ENCODE peak calls at places on chromosomes 12 and 14, in four cellular contexts. W is brain microvascular endothelial cell, D is foreskin fibroblast, E is SK-N-SH. V is an unnamed sample.

GRCh38 chr12:121300083-121300819 is 3.7 kb upstream of the CAMKK2 start:
- DNase-seq in W (no peak), D (no peak), E (no peak), V (no peak)

GRCh38 chr14:52068741-52069616 is at the start of gene NID2:
- DNase-seq in W (peak; percentile 92), D (peak; percentile 99), E (peak; percentile 98), V (peak; percentile 90)

GRCh38 chr14:103142031-103142430 is 18.8 kb downstream of the TNFAIP2 start:
- DNase-seq in W (no peak), D (no peak), E (no peak), V (no peak)

GRCh38 chr14:95897280-95897679 is 20.6 kb downstream of the TUNAR start:
- DNase-seq in W (no peak), D (no peak), E (no peak), V (no peak)

GRCh38 chr12:16300222-16300621 is 22.7 kb upstream of the SLC15A5 start:
- DNase-seq in W (no peak), D (no peak), E (no peak), V (no peak)

GRCh38 chr12:7144414-7145120 is 14.4 kb downstream of the CLSTN3 start:
- DNase-seq in W (no peak), D (peak; percentile 54), E (peak; percentile 70), V (no peak)

GRCh38 chr12:126481688-126482087 is 1416.5 kb downstream of the AACS start:
- DNase-seq in W (no peak), D (no peak), E (no peak), V (no peak)

GRCh38 chr14:65286443-65286842 is 126.1 kb upstream of the FUT8 start:
- DNase-seq in W (no peak), D (peak; percentile 53), E (peak; percentile 57), V (no peak)

GRCh38 chr14:93930989-93931307 is 3.8 kb downstream of the FAM181A start:
- DNase-seq in W (no peak), D (no peak), E (no peak), V (no peak)

GRCh38 chr14:22871962-22872832 is 657 bp downstream of the LRP10 start:
- DNase-seq in W (peak; percentile 82), D (peak; percentile 90), E (peak; percentile 83), V (peak; percentile 62)

GRCh38 chr12:106147956-106148355 is 9.2 kb upstream of the NUAK1 start:
- DNase-seq in W (no peak), D (no peak), E (peak; percentile 83), V (no peak)

GRCh38 chr14:65153101-65153500 is 50.8 kb upstream of the MAX start:
- DNase-seq in W (no peak), D (peak; percentile 7), E (no peak), V (no peak)

GRCh38 chr14:75714993-75715392 is 53.9 kb downstream of the TTLL5 start:
- DNase-seq in W (no peak), D (no peak), E (no peak), V (no peak)

GRCh38 chr12:79420146-79420618 is 270.6 kb downstream of the PAWR start:
- DNase-seq in W (peak; percentile 92), D (peak; percentile 89), E (no peak), V (peak; percentile 92)

GRCh38 chr14:68796418-68797101 is 3.7 kb upstream of the ZFP36L1 start:
- DNase-seq in W (no peak), D (no peak), E (no peak), V (no peak)

GRCh38 chr12:24111101-24111500 is 161.6 kb upstream of the SOX5 start:
- DNase-seq in W (no peak), D (no peak), E (no peak), V (no peak)

GRCh38 chr12:130011611-130012385 is 108.0 kb upstream of the TMEM132D start:
- DNase-seq in W (no peak), D (no peak), E (no peak), V (no peak)

GRCh38 chr14:95519699-95520098 is 3.2 kb upstream of the SYNE3 start:
- DNase-seq in W (peak; percentile 59), D (peak; percentile 94), E (peak; percentile 79), V (no peak)

GRCh38 chr14:58871972-58872530 is 234.3 kb downstream of the DACT1 start:
- DNase-seq in W (peak; percentile 36), D (no peak), E (no peak), V (no peak)

GRCh38 chr12:43238281-43238680 is 313.7 kb downstream of the ADAMTS20 start:
- DNase-seq in W (peak; percentile 5), D (peak; percentile 4), E (no peak), V (no peak)

GRCh38 chr12:101931498-101932326 is 54.3 kb downstream of the DRAM1 start:
- DNase-seq in W (no peak), D (no peak), E (no peak), V (no peak)

GRCh38 chr12:34292736-34293625 is 270.7 kb downstream of the ALG10 start:
- DNase-seq in W (no peak), D (no peak), E (no peak), V (no peak)

GRCh38 chr12:12582895-12583303 is 20.2 kb upstream of the DUSP16 start:
- DNase-seq in W (peak; percentile 53), D (peak; percentile 44), E (no peak), V (no peak)

GRCh38 chr12:13307143-13307831 is 110.8 kb downstream of the EMP1 start:
- DNase-seq in W (no peak), D (no peak), E (no peak), V (no peak)

GRCh38 chr12:67991158-67991557 is 1.9 kb downstream of the IFNG-AS1 start:
- DNase-seq in W (no peak), D (no peak), E (no peak), V (no peak)

GRCh38 chr14:103856105-103856504 is 8.7 kb upstream of the PPP1R13B start:
- DNase-seq in W (no peak), D (no peak), E (no peak), V (no peak)

GRCh38 chr12:52433501-52434095 is 573 bp downstream of the KRT75 start:
- DNase-seq in W (no peak), D (no peak), E (no peak), V (no peak)
- TF ChIP-seq CTCF in W (no peak), D (no peak), E (no peak), V (no peak)

GRCh38 chr12:115771065-115771464 is 506.4 kb downstream of the MED13L start:
- DNase-seq in W (no peak), D (peak; percentile 72), E (peak; percentile 20), V (no peak)
- TF ChIP-seq CTCF in W (peak; percentile 2), D (peak; percentile 33), E (no peak), V (no peak)

GRCh38 chr12:128381961-128382360 is 115.0 kb downstream of the TMEM132C start:
- DNase-seq in W (no peak), D (no peak), E (no peak), V (no peak)

GRCh38 chr12:128382946-128383739 is 116.2 kb downstream of the TMEM132C start:
- DNase-seq in W (no peak), D (no peak), E (no peak), V (no peak)

GRCh38 chr12:128385736-128386135 is 118.8 kb downstream of the TMEM132C start:
- DNase-seq in W (no peak), D (no peak), E (no peak), V (no peak)

GRCh38 chr12:128388461-128388921 is 121.5 kb downstream of the TMEM132C start:
- DNase-seq in W (no peak), D (no peak), E (no peak), V (no peak)

GRCh38 chr12:128387811-128388422 is 120.9 kb downstream of the TMEM132C start:
- DNase-seq in W (no peak), D (no peak), E (peak; percentile 69), V (no peak)
- TF ChIP-seq CTCF in W (peak; percentile 36), D (no peak), E (peak; percentile 11), V (no peak)

DNA sequence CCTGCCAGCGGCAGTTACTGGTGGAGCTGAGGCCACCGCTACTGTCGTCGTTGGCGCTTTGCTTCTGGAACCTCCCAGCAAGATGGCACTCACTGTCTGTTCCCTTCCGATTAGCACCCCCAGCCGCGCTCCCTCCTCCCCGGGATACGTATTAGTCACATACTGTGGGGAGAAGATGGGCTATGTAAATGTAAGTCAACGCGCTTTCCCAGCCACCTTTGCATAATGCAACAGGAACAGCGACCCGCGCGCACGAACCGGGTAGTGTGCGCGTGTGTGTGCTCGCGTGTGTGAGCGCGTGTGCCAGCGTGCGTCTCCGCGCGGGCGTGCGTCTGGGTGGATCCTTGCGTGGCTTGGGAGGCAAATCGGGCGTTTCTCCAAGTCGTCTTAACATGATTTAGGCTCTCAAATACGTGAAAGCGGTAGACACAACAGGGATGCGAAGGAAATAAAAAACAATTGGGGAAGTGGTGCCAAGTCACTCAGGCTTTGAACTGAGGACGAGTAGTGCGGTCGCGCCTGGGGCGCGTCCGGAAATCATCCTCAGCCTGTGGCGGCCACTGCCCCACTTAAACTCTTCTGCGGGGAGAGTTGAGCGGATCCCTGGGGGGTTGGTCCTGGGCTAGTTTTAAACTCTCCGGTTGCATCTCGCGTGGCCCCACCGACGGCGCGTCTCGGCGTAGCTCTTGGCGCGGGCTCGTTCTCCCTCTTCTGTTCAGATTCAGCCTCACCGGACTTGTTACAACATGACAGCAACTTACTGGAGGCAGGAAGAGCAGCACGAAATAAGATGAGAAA is 1.8 kb downstream of the FLRT2 start:
- DNase-seq in W (peak; percentile 91), D (peak; percentile 93), E (peak; percentile 21), V (no peak)
- TF ChIP-seq CTCF in W (peak; percentile 72), D (peak; percentile 50), E (peak; percentile 62), V (peak; percentile 46)

GRCh38 chr12:66638666-66639065 is 40.2 kb downstream of the GRIP1 start:
- DNase-seq in W (no peak), D (no peak), E (no peak), V (no peak)

GRCh38 chr12:66641057-66641456 is 37.8 kb downstream of the GRIP1 start:
- DNase-seq in W (no peak), D (no peak), E (no peak), V (no peak)

GRCh38 chr12:66633676-66634075 is 45.2 kb downstream of the GRIP1 start:
- DNase-seq in W (no peak), D (peak; percentile 9), E (no peak), V (peak; percentile 22)

GRCh38 chr12:66637693-66638301 is 41.1 kb downstream of the GRIP1 start:
- DNase-seq in W (no peak), D (no peak), E (no peak), V (peak; percentile 13)

GRCh38 chr12:66636771-66637170 is 42.1 kb downstream of the GRIP1 start:
- DNase-seq in W (no peak), D (no peak), E (no peak), V (no peak)
- TF ChIP-seq CTCF in W (no peak), D (no peak), E (no peak), V (no peak)

DNA sequence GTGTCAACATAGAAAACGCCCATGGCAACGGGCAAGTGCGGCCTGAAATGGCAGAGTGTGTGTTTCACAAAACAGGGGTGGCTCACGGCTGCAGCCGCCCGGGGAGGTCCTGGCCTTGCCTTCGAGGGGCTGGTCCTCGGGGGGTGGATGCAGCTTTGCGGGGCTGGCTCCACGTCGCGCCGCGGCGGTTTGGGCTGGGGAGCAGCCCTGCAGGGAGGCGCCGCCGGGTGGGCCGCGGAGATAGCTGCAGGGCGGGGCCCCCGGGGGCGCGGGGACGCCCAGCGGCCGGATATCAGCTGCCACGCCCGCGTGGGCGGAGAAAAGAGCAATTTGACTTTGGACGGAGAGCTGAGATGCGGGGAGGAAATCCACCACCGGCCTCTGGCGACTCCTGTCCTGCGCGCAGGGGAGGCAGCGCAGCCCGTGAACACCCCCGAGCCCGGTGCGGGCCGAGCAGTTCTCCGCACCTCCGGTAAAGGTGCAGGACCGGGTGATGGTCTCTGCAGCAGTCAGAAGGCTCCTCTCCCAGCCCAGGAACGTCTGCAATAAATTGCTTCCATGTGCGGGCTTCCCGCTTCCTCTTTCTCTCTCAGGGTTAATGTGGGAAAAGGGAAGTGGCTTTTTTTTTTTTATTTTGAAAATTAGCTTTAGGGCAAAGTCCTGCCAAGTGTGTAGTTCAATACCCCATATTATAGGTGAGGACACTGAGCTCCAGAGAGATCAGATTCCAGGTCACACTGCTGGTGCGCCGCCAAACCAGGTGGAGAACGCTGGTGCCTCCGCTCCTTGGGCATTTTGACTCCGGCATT is 110.5 kb downstream of the ARF6 start:
- DNase-seq in W (peak; percentile 46), D (peak; percentile 94), E (peak; percentile 78), V (no peak)
- TF ChIP-seq CTCF in W (peak; percentile 12), D (no peak), E (peak; percentile 21), V (no peak)

GRCh38 chr12:53324779-53325538 is 3.5 kb upstream of the AAAS start:
- DNase-seq in W (peak; percentile 68), D (peak; percentile 99), E (peak; percentile 96), V (peak; percentile 55)
- TF ChIP-seq CTCF in W (peak; percentile 81), D (peak; percentile 73), E (peak; percentile 75), V (peak; percentile 60)